ENCODE peak calls at places on chromosome 1, in seven cellular contexts. One of them, this sample, is unnamed.

GRCh38 chr1:110210604-110211502 is 739 bp downstream of the KCNC4 start:
- DNase-seq in HL-60: peak
- DNase-seq in breast epithelium: no peak
- DNase-seq in HCT116: no peak
- DNase-seq in SK-N-SH: peak
- DNase-seq in Panc1: no peak
- DNase-seq in GM12891: peak
- DNase-seq in this sample: peak

GRCh38 chr1:229803601-229804217 is 177.7 kb downstream of the URB2 start:
- DNase-seq in GM12891: no peak
- DNase-seq in HCT116: no peak
- DNase-seq in breast epithelium: no peak
- DNase-seq in SK-N-SH: no peak
- DNase-seq in HL-60: no peak
- DNase-seq in Panc1: no peak
- DNase-seq in this sample: no peak

GRCh38 chr1:206955476-206956312 is 9.4 kb upstream of the PIGR start:
- DNase-seq in Panc1: no peak
- DNase-seq in HCT116: no peak
- DNase-seq in SK-N-SH: no peak
- DNase-seq in GM12891: no peak
- DNase-seq in breast epithelium: no peak
- DNase-seq in HL-60: no peak
- DNase-seq in this sample: no peak

GRCh38 chr1:44576456-44577150 is 97.7 kb downstream of the TMEM53 start:
- DNase-seq in GM12891: no peak
- DNase-seq in HCT116: no peak
- DNase-seq in Panc1: no peak
- DNase-seq in SK-N-SH: no peak
- DNase-seq in HL-60: no peak
- DNase-seq in breast epithelium: no peak
- DNase-seq in this sample: no peak

GRCh38 chr1:22259581-22260282 is 116.8 kb upstream of the WNT4 start:
- DNase-seq in HCT116: no peak
- DNase-seq in breast epithelium: no peak
- DNase-seq in SK-N-SH: no peak
- DNase-seq in Panc1: no peak
- DNase-seq in HL-60: no peak
- DNase-seq in GM12891: no peak
- DNase-seq in this sample: no peak

GRCh38 chr1:175129997-175130648 is 62.5 kb downstream of the KIAA0040 start:
- DNase-seq in breast epithelium: no peak
- DNase-seq in HCT116: no peak
- DNase-seq in SK-N-SH: peak
- DNase-seq in GM12891: no peak
- DNase-seq in HL-60: no peak
- DNase-seq in Panc1: no peak
- DNase-seq in this sample: no peak

GRCh38 chr1:216456682-216457081 is 33.4 kb upstream of the USH2A start:
- DNase-seq in breast epithelium: no peak
- DNase-seq in GM12891: no peak
- DNase-seq in HCT116: no peak
- DNase-seq in HL-60: no peak
- DNase-seq in Panc1: no peak
- DNase-seq in SK-N-SH: peak
- DNase-seq in this sample: no peak

GRCh38 chr1:40161888-40162397 is 756 bp downstream of the RLF start:
- DNase-seq in Panc1: no peak
- DNase-seq in breast epithelium: no peak
- DNase-seq in GM12891: no peak
- DNase-seq in SK-N-SH: peak
- DNase-seq in HCT116: no peak
- DNase-seq in HL-60: peak
- DNase-seq in this sample: no peak

GRCh38 chr1:169105434-169106094 is 926 bp upstream of the ATP1B1 start:
- DNase-seq in HL-60: peak
- DNase-seq in GM12891: no peak
- DNase-seq in Panc1: no peak
- DNase-seq in SK-N-SH: peak
- DNase-seq in breast epithelium: peak
- DNase-seq in HCT116: no peak
- DNase-seq in this sample: peak

GRCh38 chr1:52385376-52385775 is 18.8 kb downstream of the ORC1 start:
- DNase-seq in GM12891: no peak
- DNase-seq in breast epithelium: no peak
- DNase-seq in HCT116: no peak
- DNase-seq in Panc1: no peak
- DNase-seq in SK-N-SH: no peak
- DNase-seq in HL-60: no peak
- DNase-seq in this sample: no peak

GRCh38 chr1:244815600-244816099 is 19.8 kb upstream of the COX20 start:
- DNase-seq in breast epithelium: no peak
- DNase-seq in HL-60: peak
- DNase-seq in Panc1: no peak
- DNase-seq in SK-N-SH: no peak
- DNase-seq in GM12891: no peak
- DNase-seq in HCT116: no peak
- DNase-seq in this sample: no peak

GRCh38 chr1:147273409-147274307 is 31.2 kb downstream of the CHD1L start:
- DNase-seq in GM12891: peak
- DNase-seq in HCT116: peak
- DNase-seq in SK-N-SH: peak
- DNase-seq in breast epithelium: no peak
- DNase-seq in Panc1: peak
- DNase-seq in HL-60: peak
- DNase-seq in this sample: no peak

GRCh38 chr1:42816600-42817439 is at the start of the genes ERMAP and SVBP:
- DNase-seq in SK-N-SH: peak
- DNase-seq in HCT116: peak
- DNase-seq in Panc1: peak
- DNase-seq in breast epithelium: peak
- DNase-seq in HL-60: peak
- DNase-seq in GM12891: peak
- DNase-seq in this sample: peak

DNA sequence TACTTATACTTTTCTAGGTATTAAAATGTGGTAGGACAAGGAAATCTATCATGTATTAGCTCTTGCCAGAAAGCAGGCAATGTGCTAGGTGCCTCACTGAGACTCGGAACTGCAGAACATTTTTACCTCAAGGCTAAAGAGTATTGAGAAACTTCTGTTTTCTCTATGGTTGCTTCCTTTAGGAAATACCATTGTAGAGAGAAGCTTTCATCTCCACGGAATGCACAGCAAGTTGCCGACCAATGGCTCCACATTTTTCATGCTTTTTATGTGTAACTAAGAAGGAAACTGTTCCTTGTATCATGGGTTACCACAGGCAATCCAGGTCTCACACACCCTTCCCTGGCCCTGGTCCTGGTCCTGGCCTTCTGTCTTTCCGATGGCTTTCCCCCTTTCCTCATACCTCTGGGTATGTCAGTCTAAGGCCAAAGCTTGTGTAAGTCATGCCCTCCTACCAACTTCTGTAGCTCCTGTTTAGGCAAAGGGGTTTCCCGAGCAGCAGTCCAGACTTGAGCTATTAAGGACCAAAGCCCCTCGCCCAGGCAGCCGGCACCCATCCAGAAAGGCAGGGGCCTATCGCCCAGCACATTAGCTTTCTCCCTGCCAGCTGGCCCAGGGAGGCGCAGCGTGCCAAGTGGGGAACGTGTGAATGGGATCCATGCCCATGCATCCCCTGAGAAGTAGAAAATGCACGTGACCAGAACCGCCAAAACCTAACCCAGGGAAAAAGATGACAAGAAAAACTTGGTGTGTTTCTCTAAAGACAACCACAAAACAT is 225.0 kb downstream of the PBX1 start:
- DNase-seq in Panc1: no peak
- DNase-seq in breast epithelium: no peak
- DNase-seq in SK-N-SH: no peak
- DNase-seq in HCT116: no peak
- DNase-seq in HL-60: no peak
- DNase-seq in GM12891: no peak
- DNase-seq in this sample: no peak
- TF ChIP-seq POLR2AphosphoS5 in Panc1: no peak
- TF ChIP-seq POLR2AphosphoS5 in breast epithelium: no peak
- TF ChIP-seq POLR2AphosphoS5 in SK-N-SH: no peak
- TF ChIP-seq POLR2AphosphoS5 in HCT116: no peak
- TF ChIP-seq POLR2AphosphoS5 in HL-60: no peak
- TF ChIP-seq POLR2AphosphoS5 in GM12891: no peak
- TF ChIP-seq POLR2AphosphoS5 in this sample: no peak

DNA sequence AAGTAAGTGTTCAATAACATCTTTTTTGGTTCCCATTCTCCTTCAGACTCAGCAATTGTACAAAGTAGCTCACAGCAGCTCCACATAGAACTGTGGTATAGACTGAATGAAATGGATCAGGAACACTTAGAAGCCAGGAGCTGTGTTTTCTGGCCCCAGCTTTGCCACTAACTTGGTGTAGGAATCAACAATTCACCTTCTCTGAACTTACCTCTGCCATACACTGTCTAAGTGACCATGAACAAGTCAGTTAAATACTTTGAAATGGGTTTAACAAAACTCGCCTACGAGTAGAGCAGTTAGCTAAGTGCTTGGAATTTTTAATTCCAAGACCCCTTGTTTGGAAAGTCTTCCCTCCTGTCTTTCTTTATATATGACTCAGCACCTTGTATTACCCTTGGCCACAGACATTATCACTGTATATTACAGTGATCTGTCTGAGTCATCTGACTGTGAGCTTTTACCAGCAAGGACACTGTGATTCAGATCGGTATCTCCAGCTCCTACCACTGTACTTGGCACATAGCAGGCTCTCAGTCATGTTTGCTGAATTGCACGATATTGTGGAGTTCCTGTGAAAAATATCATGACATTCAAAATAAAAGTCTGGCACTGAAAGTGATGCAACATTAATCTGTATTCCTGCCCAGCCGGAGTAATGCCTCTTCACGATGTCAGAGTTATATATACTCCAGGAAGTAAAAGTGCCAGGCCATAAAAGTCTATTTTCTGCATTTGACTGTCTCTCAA is 101.7 kb upstream of the BEND5 start:
- DNase-seq in HL-60: no peak
- DNase-seq in Panc1: peak
- DNase-seq in SK-N-SH: peak
- DNase-seq in GM12891: no peak
- DNase-seq in breast epithelium: no peak
- DNase-seq in HCT116: no peak
- DNase-seq in this sample: no peak
- TF ChIP-seq POLR2AphosphoS5 in HL-60: no peak
- TF ChIP-seq POLR2AphosphoS5 in Panc1: no peak
- TF ChIP-seq POLR2AphosphoS5 in SK-N-SH: peak
- TF ChIP-seq POLR2AphosphoS5 in GM12891: no peak
- TF ChIP-seq POLR2AphosphoS5 in breast epithelium: no peak
- TF ChIP-seq POLR2AphosphoS5 in HCT116: no peak
- TF ChIP-seq POLR2AphosphoS5 in this sample: no peak

GRCh38 chr1:75133754-75134655 is at the start of gene LHX8:
- DNase-seq in breast epithelium: no peak
- DNase-seq in HCT116: no peak
- DNase-seq in GM12891: no peak
- DNase-seq in SK-N-SH: no peak
- DNase-seq in Panc1: no peak
- DNase-seq in HL-60: no peak
- DNase-seq in this sample: no peak

GRCh38 chr1:75135829-75136142 is 1.6 kb downstream of the LHX8 start:
- DNase-seq in breast epithelium: no peak
- DNase-seq in HCT116: no peak
- DNase-seq in HL-60: no peak
- DNase-seq in SK-N-SH: no peak
- DNase-seq in GM12891: no peak
- DNase-seq in Panc1: no peak
- DNase-seq in this sample: no peak

GRCh38 chr1:75136158-75136815 is 2.1 kb downstream of the LHX8 start:
- DNase-seq in Panc1: no peak
- DNase-seq in breast epithelium: no peak
- DNase-seq in SK-N-SH: peak
- DNase-seq in HL-60: no peak
- DNase-seq in HCT116: no peak
- DNase-seq in GM12891: no peak
- DNase-seq in this sample: peak

GRCh38 chr1:75134656-75134938 is 409 bp downstream of the LHX8 start:
- DNase-seq in HL-60: no peak
- DNase-seq in breast epithelium: no peak
- DNase-seq in GM12891: no peak
- DNase-seq in SK-N-SH: no peak
- DNase-seq in Panc1: no peak
- DNase-seq in HCT116: no peak
- DNase-seq in this sample: no peak

DNA sequence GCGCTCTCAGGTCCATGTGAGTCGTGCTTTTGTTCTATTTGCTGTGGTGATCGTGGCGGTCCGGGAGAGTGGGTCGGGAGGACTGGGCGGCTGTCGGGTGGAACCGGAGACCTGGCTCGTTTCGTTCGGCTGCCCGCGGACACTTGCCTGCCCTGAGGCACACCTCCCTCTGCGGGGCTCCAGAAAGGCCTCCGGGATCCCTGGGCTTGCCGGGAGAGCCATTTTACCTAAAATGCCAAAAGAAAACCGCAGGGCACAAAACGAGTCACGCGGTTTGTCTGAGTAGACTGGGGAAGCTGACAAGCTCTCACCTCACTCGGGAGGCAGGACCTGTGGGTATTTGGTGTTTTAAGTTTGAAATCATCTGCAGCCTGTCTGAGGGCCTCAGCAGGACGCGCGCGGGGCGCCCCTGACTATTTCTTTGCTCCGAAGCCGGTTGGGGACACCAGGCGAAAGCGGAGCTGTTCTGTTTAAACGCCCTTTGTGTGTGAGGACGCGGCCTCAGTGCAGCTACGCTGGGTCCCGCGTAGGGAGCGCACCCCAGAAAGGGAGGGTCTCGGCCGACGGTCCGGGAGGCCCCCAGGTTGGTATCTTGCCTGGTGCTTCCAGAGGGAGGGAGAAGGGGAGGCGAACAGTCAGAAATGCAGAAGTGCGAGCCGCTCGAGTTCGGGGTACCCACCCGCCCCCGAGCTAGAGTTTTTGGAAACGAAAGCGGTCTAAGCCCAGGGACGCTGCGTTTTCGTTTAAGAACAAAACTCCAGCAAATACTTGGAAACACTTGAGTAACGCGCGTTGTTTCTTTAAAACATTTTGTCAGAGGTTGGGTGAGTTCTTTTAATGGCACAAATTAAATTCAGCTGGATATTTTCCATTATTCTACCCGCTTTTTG is 996 bp downstream of the LHX8 start:
- DNase-seq in HL-60: no peak
- DNase-seq in GM12891: no peak
- DNase-seq in breast epithelium: no peak
- DNase-seq in SK-N-SH: peak
- DNase-seq in Panc1: no peak
- DNase-seq in HCT116: no peak
- DNase-seq in this sample: peak
- TF ChIP-seq POLR2AphosphoS5 in HL-60: no peak
- TF ChIP-seq POLR2AphosphoS5 in GM12891: no peak
- TF ChIP-seq POLR2AphosphoS5 in breast epithelium: no peak
- TF ChIP-seq POLR2AphosphoS5 in SK-N-SH: no peak
- TF ChIP-seq POLR2AphosphoS5 in Panc1: no peak
- TF ChIP-seq POLR2AphosphoS5 in HCT116: no peak
- TF ChIP-seq POLR2AphosphoS5 in this sample: no peak

DNA sequence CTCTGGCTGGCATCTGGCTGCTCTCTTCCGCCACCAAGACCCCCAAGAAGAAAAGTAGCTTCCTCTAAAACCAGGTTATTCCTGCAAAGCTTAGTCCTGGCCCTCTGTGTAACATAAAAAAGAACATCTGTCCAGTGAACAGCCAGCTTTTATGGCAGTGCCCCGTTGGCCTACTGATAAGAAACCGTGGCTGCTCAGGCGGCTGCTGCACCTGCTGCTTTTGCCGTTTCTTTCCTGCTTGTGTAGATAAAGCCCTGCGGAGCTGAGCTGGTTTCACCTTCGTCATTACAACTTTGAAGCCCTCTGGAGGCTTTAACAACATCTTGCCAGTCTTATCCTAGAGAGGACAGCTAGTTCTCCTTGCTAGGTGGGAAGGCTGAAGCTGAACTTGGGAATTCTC is 20.5 kb downstream of the ELAPOR1 start:
- DNase-seq in HL-60: no peak
- DNase-seq in GM12891: no peak
- DNase-seq in Panc1: no peak
- DNase-seq in breast epithelium: no peak
- DNase-seq in SK-N-SH: no peak
- DNase-seq in HCT116: no peak
- DNase-seq in this sample: no peak
- TF ChIP-seq POLR2AphosphoS5 in HL-60: no peak
- TF ChIP-seq POLR2AphosphoS5 in GM12891: no peak
- TF ChIP-seq POLR2AphosphoS5 in Panc1: no peak
- TF ChIP-seq POLR2AphosphoS5 in breast epithelium: no peak
- TF ChIP-seq POLR2AphosphoS5 in SK-N-SH: no peak
- TF ChIP-seq POLR2AphosphoS5 in HCT116: no peak
- TF ChIP-seq POLR2AphosphoS5 in this sample: no peak

This sample was measured in sigmoid colon.